ENCODE peak calls at places on chromosomes 6 and 20, in five cellular contexts. M, H, N, P and L are unnamed samples.

GRCh38 chr6:81998432-81998831 is 246.0 kb upstream of the TENT5A start:
- DNase-seq in M (no peak), N (no peak), P (no peak), H (no peak), L (no peak)

GRCh38 chr6:142635130-142635529 is 309.8 kb downstream of the HIVEP2 start:
- DNase-seq in H (no peak), N (no peak), M (no peak), P (no peak), L (no peak)

GRCh38 chr20:48717095-48717958 is 110.5 kb downstream of the PREX1 start:
- DNase-seq in P (peak), N (no peak), M (no peak), H (no peak), L (no peak)

GRCh38 chr6:39075010-39075738 is 26.6 kb downstream of the GLP1R start:
- DNase-seq in P (no peak), H (no peak), M (no peak), N (no peak), L (peak)

GRCh38 chr6:167968091-167968490 is 29.4 kb upstream of the KIF25 start:
- DNase-seq in N (no peak), H (peak), M (no peak), P (no peak), L (no peak)

GRCh38 chr6:157535354-157536217 is 154.6 kb downstream of the ZDHHC14 start:
- DNase-seq in M (no peak), P (peak), H (no peak), N (no peak), L (no peak)

GRCh38 chr6:160106701-160107100 is 14.9 kb upstream of the SLC22A1 start:
- DNase-seq in H (no peak), P (no peak), M (no peak), N (no peak), L (no peak)

GRCh38 chr6:97068211-97068610 is 143.7 kb downstream of the KLHL32 start:
- DNase-seq in P (no peak), M (no peak), N (no peak), H (peak), L (no peak)

GRCh38 chr20:6162239-6162638 is 39.4 kb upstream of the FERMT1 start:
- DNase-seq in P (no peak), H (no peak), N (peak), M (no peak), L (peak)

GRCh38 chr6:119484598-119484997 is 135.0 kb upstream of the MAN1A1 start:
- DNase-seq in M (no peak), H (no peak), P (no peak), N (no peak), L (no peak)

GRCh38 chr6:135604035-135604865 is 106.7 kb upstream of the AHI1 start:
- DNase-seq in H (no peak), N (no peak), P (no peak), M (no peak), L (no peak)

GRCh38 chr6:33761922-33762629 is 15.4 kb upstream of the IP6K3 start:
- DNase-seq in N (no peak), P (no peak), H (peak), M (peak), L (peak)

GRCh38 chr6:7058250-7058923 is 49.4 kb upstream of the RREB1 start:
- DNase-seq in H (no peak), P (no peak), N (no peak), M (no peak), L (no peak)
- TF ChIP-seq EP300 in H (no peak), P (no peak), N (no peak), M (no peak), L (no peak)

GRCh38 chr6:154619183-154619582 is 108.7 kb upstream of the CNKSR3 start:
- DNase-seq in M (no peak), H (no peak), N (no peak), P (no peak), L (no peak)
- TF ChIP-seq EP300 in M (no peak), H (no peak), N (no peak), P (no peak), L (no peak)

GRCh38 chr20:10219993-10220750 is 1.5 kb downstream of the SNAP25 start:
- DNase-seq in H (no peak), P (no peak), M (no peak), N (no peak), L (no peak)

GRCh38 chr20:10216146-10216741 is 2.4 kb upstream of the SNAP25 start:
- DNase-seq in M (no peak), H (no peak), N (no peak), P (no peak), L (no peak)

GRCh38 chr20:10218536-10219451 is at the start of gene SNAP25:
- DNase-seq in N (peak), M (peak), P (no peak), H (peak), L (peak)

GRCh38 chr20:10219452-10219791 is 792 bp downstream of the SNAP25 start:
- DNase-seq in M (peak), H (peak), P (no peak), N (peak), L (peak)

DNA sequence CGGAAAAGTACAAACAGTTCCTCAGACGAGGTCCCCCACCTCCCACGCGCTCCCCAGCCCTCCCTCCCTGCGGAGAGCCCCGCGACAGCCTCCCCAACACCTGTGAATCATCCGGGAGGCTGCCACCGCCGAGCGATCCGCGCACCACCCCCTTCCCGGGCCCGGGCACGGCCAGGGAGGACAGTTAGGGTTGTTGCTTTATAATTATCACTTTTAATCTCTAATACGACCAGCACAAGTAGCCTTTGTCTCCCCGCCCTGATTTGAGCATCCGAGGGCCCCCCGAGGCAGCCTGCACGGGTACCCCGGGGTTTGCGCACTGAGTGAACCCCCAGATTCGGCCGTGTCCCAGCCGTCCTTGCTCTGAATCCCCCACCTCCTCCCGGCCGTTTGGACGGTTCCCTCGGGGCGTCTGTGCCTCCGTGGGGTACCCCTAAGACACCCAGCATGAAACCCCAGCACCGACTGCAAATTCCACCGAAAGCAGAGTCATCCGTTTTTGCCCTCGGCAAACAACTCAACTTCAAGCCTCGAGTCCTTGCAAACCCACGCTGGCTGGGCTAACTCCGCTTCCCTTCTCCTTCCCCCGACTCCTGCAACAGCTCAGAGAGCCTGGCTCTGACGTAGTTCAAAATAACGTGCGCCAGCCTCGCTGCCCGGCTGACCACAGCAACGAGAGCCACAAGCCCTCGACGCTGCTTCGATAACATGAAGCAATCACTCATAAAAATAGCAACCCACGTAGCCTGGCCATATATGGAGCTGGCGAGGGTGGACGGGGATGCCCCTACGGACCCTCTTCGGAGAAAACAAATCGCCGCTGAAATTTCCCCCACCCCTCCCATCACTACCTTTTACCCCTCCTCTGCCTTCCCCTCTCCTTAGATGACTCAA is 866 bp upstream of the SNAP25 start:
- DNase-seq in P (no peak), N (no peak), M (peak), H (peak), L (peak)
- TF ChIP-seq EP300 in P (no peak), N (no peak), M (no peak), H (no peak), L (no peak)

GRCh38 chr20:40689100-40689942 is at the start of gene MAFB:
- DNase-seq in N (peak), P (no peak), M (peak), H (peak), L (peak)
- TF ChIP-seq EP300 in N (no peak), P (no peak), M (no peak), H (no peak), L (peak)

DNA sequence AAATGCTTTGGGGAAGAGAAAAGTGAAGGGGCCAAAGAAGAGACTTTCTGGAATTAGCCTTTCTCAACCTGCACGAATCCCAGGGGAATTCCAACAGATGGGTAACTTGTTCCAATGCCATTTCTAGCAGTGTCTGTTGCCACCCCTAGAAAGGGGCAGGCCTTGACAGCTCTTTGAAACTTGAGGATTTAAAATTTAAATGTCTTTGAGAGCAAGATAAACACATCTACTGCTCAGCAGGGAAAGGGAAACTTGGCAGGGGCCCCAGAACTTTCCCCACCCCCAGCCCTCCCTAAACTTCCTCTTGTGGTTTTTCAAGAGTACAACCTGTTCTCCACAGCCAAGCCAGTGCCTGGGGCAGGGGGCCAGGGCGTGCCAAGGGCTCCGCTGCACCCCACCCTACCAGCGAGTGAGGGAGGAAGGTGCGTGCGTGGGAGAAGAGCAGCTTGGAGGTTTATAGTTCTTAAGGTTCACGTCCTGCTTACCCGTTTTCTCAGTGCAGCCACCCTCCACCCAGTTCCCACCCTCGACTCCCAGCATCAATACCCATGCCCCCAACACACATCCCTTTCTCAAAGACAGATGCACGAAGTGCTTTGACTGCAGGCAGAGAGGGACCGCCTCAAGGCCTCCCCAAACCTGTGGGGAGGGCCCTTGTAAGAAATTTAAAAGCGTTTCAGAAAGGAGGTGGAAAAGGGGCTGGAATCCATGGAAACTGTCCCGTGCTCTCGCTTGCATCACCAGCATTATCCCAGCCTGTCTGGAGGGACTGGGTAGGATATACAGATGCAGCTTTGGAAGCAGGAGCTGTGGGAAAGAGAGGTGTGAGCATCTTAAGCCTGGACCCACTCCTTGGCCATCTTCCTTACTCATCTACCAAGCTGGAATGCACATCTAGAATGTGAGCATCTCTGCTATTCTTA is 4.5 kb upstream of the TAF8 start:
- DNase-seq in H (no peak), N (peak), M (peak), P (peak), L (peak)
- TF ChIP-seq EP300 in H (no peak), N (no peak), M (no peak), P (peak), L (peak)

DNA sequence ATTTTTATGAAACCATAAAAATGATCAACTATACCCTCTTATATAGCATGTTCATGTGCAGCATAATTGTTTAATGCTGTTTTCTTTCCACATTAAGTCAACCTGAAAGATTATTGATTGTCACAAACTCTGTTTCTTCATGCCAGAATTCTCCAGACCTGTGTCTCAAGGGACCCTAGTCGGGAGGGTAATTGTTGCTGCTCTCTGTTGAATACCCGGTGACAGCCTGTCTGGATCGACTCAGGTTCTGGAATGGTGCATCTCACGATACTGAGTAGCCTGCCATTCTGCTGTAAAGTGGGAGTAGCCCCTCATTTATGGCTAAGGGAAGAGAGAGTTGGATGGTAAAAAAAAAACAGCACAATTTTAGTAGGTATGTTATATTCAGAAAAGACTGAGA is 449.9 kb upstream of the SOX4 start:
- DNase-seq in H (no peak), N (no peak), M (no peak), P (no peak), L (no peak)
- TF ChIP-seq EP300 in H (no peak), N (no peak), M (no peak), P (no peak), L (no peak)